ENCODE peak calls at places on chromosomes 5 and 9, in six cellular contexts. G is upper lobe of left lung; X is endothelial cell; Y is AG08395; B is activated T-helper 2 cell treated with anti-CD3 and anti-CD28 coated beads, Interferon-gamma antibody, Interleukin-2, Interleukin-4, amounts not matched to agents 10 μg/mL and 5 μg/mL and 100 μg/mL, durations not matched to agents 14 hours and 24 hours and 36 hours; A is stimulated activated CD8-positive, alpha-beta memory T cell treated with anti-CD3 and anti-CD28 coated beads, Interleukin-15, amount 100 ng/mL, for 1 hour. J is an unnamed sample.

GRCh38 chr5:140295414-140295813 is 7.5 kb downstream of the PFDN1 start:
- DNase-seq in G (peak; percentile 74), X (no peak), Y (peak; percentile 47), B (no peak), A (no peak), J (peak; percentile 96)

GRCh38 chr9:4955836-4956235 is 29.2 kb upstream of the JAK2 start:
- DNase-seq in G (no peak), X (no peak), Y (no peak), B (no peak), A (no peak), J (peak; percentile 68)

GRCh38 chr5:1055896-1056610 is 47.5 kb downstream of the NKD2 start:
- DNase-seq in G (no peak), X (no peak), Y (no peak), B (no peak), A (no peak), J (no peak)

GRCh38 chr5:159392881-159393280 is 62.6 kb upstream of the IL12B start:
- DNase-seq in G (no peak), X (no peak), Y (no peak), B (no peak), A (no peak), J (no peak)

GRCh38 chr9:105678163-105678562 is 15.9 kb downstream of the TAL2 start:
- DNase-seq in G (no peak), X (no peak), Y (no peak), B (no peak), A (no peak), J (no peak)

GRCh38 chr9:113349434-113350337 is at the start of gene BSPRY:
- DNase-seq in G (peak; percentile 53), X (peak; percentile 26), Y (no peak), B (peak; percentile 43), A (no peak), J (no peak)

GRCh38 chr9:127479507-127480081 is 28.3 kb downstream of the LRSAM1 start:
- DNase-seq in G (no peak), X (no peak), Y (no peak), B (no peak), A (no peak), J (no peak)

GRCh38 chr5:133006653-133007052 is 19.7 kb downstream of the ZCCHC10 start:
- DNase-seq in G (no peak), X (no peak), Y (no peak), B (no peak), A (no peak), J (peak; percentile 16)

GRCh38 chr9:124278054-124278540 is 20.3 kb downstream of the NEK6 start:
- DNase-seq in G (peak; percentile 51), X (no peak), Y (no peak), B (no peak), A (no peak), J (no peak)

GRCh38 chr5:38601843-38602424 is 45.5 kb upstream of the LIFR start:
- DNase-seq in G (no peak), X (no peak), Y (peak; percentile 34), B (no peak), A (no peak), J (peak; percentile 70)

GRCh38 chr5:72920690-72921089 is 35.2 kb upstream of the FCHO2 start:
- DNase-seq in G (no peak), X (no peak), Y (peak; percentile 31), B (no peak), A (no peak), J (peak; percentile 57)

GRCh38 chr5:5374034-5374715 is 48.3 kb upstream of the ICE1 start:
- DNase-seq in G (no peak), X (no peak), Y (peak; percentile 44), B (no peak), A (no peak), J (peak; percentile 66)

GRCh38 chr5:42781584-42781983 is 25.0 kb downstream of the CCDC152 start:
- DNase-seq in G (no peak), X (no peak), Y (no peak), B (no peak), A (no peak), J (no peak)

GRCh38 chr9:86282979-86283535 is 719 bp upstream of the ISCA1 start:
- DNase-seq in G (peak; percentile 60), X (no peak), Y (peak; percentile 85), B (no peak), A (no peak), J (peak; percentile 92)

GRCh38 chr5:141373673-141374317 is at the start of gene PCDHGA6:
- DNase-seq in G (no peak), X (no peak), Y (no peak), B (no peak), A (no peak), J (peak; percentile 48)

GRCh38 chr9:96491880-96492525 is 42.0 kb downstream of the HABP4 start:
- DNase-seq in G (no peak), X (no peak), Y (no peak), B (no peak), A (no peak), J (no peak)

GRCh38 chr5:129899454-129899853 is 4.8 kb upstream of the CHSY3 start:
- DNase-seq in G (no peak), X (no peak), Y (peak; percentile 13), B (no peak), A (no peak), J (peak; percentile 54)

GRCh38 chr5:111735829-111736228 is 21.2 kb downstream of the NREP start:
- DNase-seq in G (no peak), X (no peak), Y (peak; percentile 84), B (no peak), A (no peak), J (peak; percentile 91)

GRCh38 chr5:383066-383465 is 59.9 kb upstream of the EXOC3 start:
- DNase-seq in G (no peak), X (no peak), Y (no peak), B (no peak), A (no peak), J (no peak)

GRCh38 chr9:135370411-135371375 is 108.9 kb upstream of the PPP1R26 start:
- DNase-seq in G (no peak), X (no peak), Y (no peak), B (no peak), A (no peak), J (no peak)

GRCh38 chr9:88694625-88695024 is 159.6 kb downstream of the NXNL2 start:
- DNase-seq in G (no peak), X (no peak), Y (peak; percentile 49), B (no peak), A (no peak), J (peak; percentile 37)

GRCh38 chr5:129094924-129095797 is 612 bp downstream of the ISOC1 start:
- DNase-seq in G (peak; percentile 83), X (peak; percentile 64), Y (peak; percentile 12), B (peak; percentile 39), A (peak; percentile 10), J (no peak)

GRCh38 chr5:159218595-159219023 is 9.3 kb upstream of the RNF145 start:
- DNase-seq in G (no peak), X (no peak), Y (no peak), B (no peak), A (no peak), J (no peak)

GRCh38 chr9:89022071-89022721 is 30.9 kb downstream of the S1PR3 start:
- DNase-seq in G (peak; percentile 93), X (no peak), Y (no peak), B (no peak), A (no peak), J (peak; percentile 24)

GRCh38 chr9:38687389-38687842 is 32.5 kb downstream of the FAM240B start:
- DNase-seq in G (peak; percentile 83), X (no peak), Y (no peak), B (peak; percentile 11), A (no peak), J (peak; percentile 39)

GRCh38 chr5:68139601-68140441 is 75.7 kb upstream of the PIK3R1 start:
- DNase-seq in G (no peak), X (no peak), Y (no peak), B (no peak), A (no peak), J (no peak)

GRCh38 chr5:177546262-177546741 is 8.1 kb downstream of the FAM193B start:
- DNase-seq in G (peak; percentile 46), X (no peak), Y (peak; percentile 93), B (no peak), A (no peak), J (peak; percentile 94)

GRCh38 chr9:116661037-116661954 is 25.8 kb upstream of the TRIM32 start:
- DNase-seq in G (no peak), X (peak; percentile 25), Y (peak; percentile 88), B (no peak), A (no peak), J (peak; percentile 75)

GRCh38 chr9:129272348-129273025 is 94.4 kb upstream of the IER5L start:
- DNase-seq in G (peak; percentile 13), X (no peak), Y (no peak), B (no peak), A (no peak), J (no peak)

J was measured in astrocyte of the spinal cord.